ENCODE peak calls at places on chromosome 18, in seven cellular contexts. One of them, this sample, is unnamed.
A peak's percentile ranks its signal among the peaks of the same experiment; 100 is the strongest.

GRCh38 chr18:10689231-10689953 is 163.6 kb downstream of the NAPG start:
- DNase-seq in GM20000: no peak
- DNase-seq in fibroblast of pulmonary artery: peak; percentile 5
- DNase-seq in chondrocyte: no peak
- DNase-seq in GM23338: no peak
- DNase-seq in astrocyte of the cerebellum: no peak
- DNase-seq in neural progenitor cell: no peak
- DNase-seq in this sample: no peak

GRCh38 chr18:80034852-80035406 is 695 bp downstream of the RBFA start:
- DNase-seq in astrocyte of the cerebellum: no peak
- DNase-seq in neural progenitor cell: peak; percentile 20
- DNase-seq in GM23338: no peak
- DNase-seq in fibroblast of pulmonary artery: peak; percentile 3
- DNase-seq in chondrocyte: no peak
- DNase-seq in GM20000: no peak
- DNase-seq in this sample: no peak

GRCh38 chr18:45589559-45590041 is 25.7 kb upstream of the SLC14A2 start:
- DNase-seq in GM20000: no peak
- DNase-seq in GM23338: peak; percentile 56
- DNase-seq in fibroblast of pulmonary artery: peak; percentile 64
- DNase-seq in chondrocyte: no peak
- DNase-seq in astrocyte of the cerebellum: peak; percentile 96
- DNase-seq in neural progenitor cell: peak; percentile 24
- DNase-seq in this sample: no peak

GRCh38 chr18:48949606-48950535 is 894 bp downstream of the SMAD7 start:
- DNase-seq in neural progenitor cell: peak; percentile 81
- DNase-seq in astrocyte of the cerebellum: no peak
- DNase-seq in fibroblast of pulmonary artery: peak; percentile 45
- DNase-seq in GM20000: peak; percentile 75
- DNase-seq in chondrocyte: no peak
- DNase-seq in GM23338: peak; percentile 90
- DNase-seq in this sample: no peak

GRCh38 chr18:69844656-69845055 is 103.0 kb downstream of the CD226 start:
- DNase-seq in neural progenitor cell: no peak
- DNase-seq in GM20000: no peak
- DNase-seq in astrocyte of the cerebellum: no peak
- DNase-seq in fibroblast of pulmonary artery: no peak
- DNase-seq in chondrocyte: no peak
- DNase-seq in GM23338: no peak
- DNase-seq in this sample: no peak

GRCh38 chr18:61618816-61619215 is 274.0 kb downstream of the RNF152 start:
- DNase-seq in GM20000: no peak
- DNase-seq in fibroblast of pulmonary artery: no peak
- DNase-seq in GM23338: no peak
- DNase-seq in neural progenitor cell: no peak
- DNase-seq in chondrocyte: no peak
- DNase-seq in astrocyte of the cerebellum: no peak
- DNase-seq in this sample: no peak

GRCh38 chr18:48153641-48154481 is 223.4 kb upstream of the SMAD2 start:
- DNase-seq in neural progenitor cell: no peak
- DNase-seq in fibroblast of pulmonary artery: peak; percentile 78
- DNase-seq in chondrocyte: no peak
- DNase-seq in GM23338: no peak
- DNase-seq in GM20000: no peak
- DNase-seq in astrocyte of the cerebellum: peak; percentile 35
- DNase-seq in this sample: no peak

GRCh38 chr18:12308386-12309100 is 502 bp downstream of the TUBB6 start:
- DNase-seq in chondrocyte: no peak
- DNase-seq in GM23338: peak; percentile 83
- DNase-seq in neural progenitor cell: peak; percentile 87
- DNase-seq in GM20000: peak; percentile 87
- DNase-seq in astrocyte of the cerebellum: peak; percentile 47
- DNase-seq in fibroblast of pulmonary artery: peak; percentile 92
- DNase-seq in this sample: no peak

GRCh38 chr18:3728704-3729437 is 278.9 kb downstream of the TGIF1 start:
- DNase-seq in astrocyte of the cerebellum: no peak
- DNase-seq in fibroblast of pulmonary artery: no peak
- DNase-seq in neural progenitor cell: no peak
- DNase-seq in GM23338: no peak
- DNase-seq in chondrocyte: no peak
- DNase-seq in GM20000: no peak
- DNase-seq in this sample: no peak

GRCh38 chr18:32930695-32931301 is 158.0 kb upstream of the KLHL14 start:
- DNase-seq in GM20000: peak; percentile 57
- DNase-seq in astrocyte of the cerebellum: no peak
- DNase-seq in fibroblast of pulmonary artery: peak; percentile 68
- DNase-seq in neural progenitor cell: peak; percentile 49
- DNase-seq in chondrocyte: no peak
- DNase-seq in GM23338: peak; percentile 71
- DNase-seq in this sample: no peak

GRCh38 chr18:26089247-26090129 is 925 bp downstream of the SS18 start:
- DNase-seq in fibroblast of pulmonary artery: peak; percentile 46
- DNase-seq in chondrocyte: no peak
- DNase-seq in neural progenitor cell: peak; percentile 52
- DNase-seq in GM23338: peak; percentile 41
- DNase-seq in GM20000: no peak
- DNase-seq in astrocyte of the cerebellum: peak; percentile 8
- DNase-seq in this sample: no peak

GRCh38 chr18:3649559-3650426 is 199.8 kb downstream of the TGIF1 start:
- DNase-seq in astrocyte of the cerebellum: peak; percentile 49
- DNase-seq in GM23338: no peak
- DNase-seq in neural progenitor cell: no peak
- DNase-seq in fibroblast of pulmonary artery: peak; percentile 82
- DNase-seq in GM20000: no peak
- DNase-seq in chondrocyte: no peak
- DNase-seq in this sample: no peak

GRCh38 chr18:65753520-65753919 is 2.7 kb downstream of the CDH7 start:
- DNase-seq in astrocyte of the cerebellum: peak; percentile 18
- DNase-seq in chondrocyte: no peak
- DNase-seq in GM23338: peak; percentile 86
- DNase-seq in GM20000: no peak
- DNase-seq in neural progenitor cell: peak; percentile 85
- DNase-seq in fibroblast of pulmonary artery: peak; percentile 1
- DNase-seq in this sample: peak; percentile 55
- TF ChIP-seq CTCF in astrocyte of the cerebellum: peak; percentile 60
- TF ChIP-seq CTCF in chondrocyte: peak; percentile 69
- TF ChIP-seq CTCF in GM23338: peak; percentile 67
- TF ChIP-seq CTCF in GM20000: peak; percentile 11
- TF ChIP-seq CTCF in neural progenitor cell: peak; percentile 77
- TF ChIP-seq CTCF in fibroblast of pulmonary artery: peak; percentile 5
- TF ChIP-seq CTCF in this sample: peak; percentile 53

GRCh38 chr18:22930089-22930713 is 2.9 kb upstream of the RBBP8 start:
- DNase-seq in fibroblast of pulmonary artery: peak; percentile 79
- DNase-seq in chondrocyte: no peak
- DNase-seq in neural progenitor cell: peak; percentile 85
- DNase-seq in GM20000: peak; percentile 68
- DNase-seq in astrocyte of the cerebellum: peak; percentile 49
- DNase-seq in GM23338: peak; percentile 90
- DNase-seq in this sample: peak; percentile 28
- TF ChIP-seq CTCF in fibroblast of pulmonary artery: peak; percentile 88
- TF ChIP-seq CTCF in chondrocyte: peak; percentile 88
- TF ChIP-seq CTCF in neural progenitor cell: peak; percentile 87
- TF ChIP-seq CTCF in GM20000: peak; percentile 61
- TF ChIP-seq CTCF in astrocyte of the cerebellum: peak; percentile 90
- TF ChIP-seq CTCF in GM23338: peak; percentile 86
- TF ChIP-seq CTCF in this sample: peak; percentile 74

GRCh38 chr18:27240383-27240782 is 55.3 kb upstream of the CHST9 start:
- DNase-seq in chondrocyte: no peak
- DNase-seq in GM20000: no peak
- DNase-seq in GM23338: no peak
- DNase-seq in fibroblast of pulmonary artery: no peak
- DNase-seq in neural progenitor cell: no peak
- DNase-seq in astrocyte of the cerebellum: no peak
- DNase-seq in this sample: no peak
- TF ChIP-seq CTCF in chondrocyte: no peak
- TF ChIP-seq CTCF in GM20000: no peak
- TF ChIP-seq CTCF in GM23338: no peak
- TF ChIP-seq CTCF in fibroblast of pulmonary artery: no peak
- TF ChIP-seq CTCF in neural progenitor cell: no peak
- TF ChIP-seq CTCF in astrocyte of the cerebellum: no peak
- TF ChIP-seq CTCF in this sample: no peak

DNA sequence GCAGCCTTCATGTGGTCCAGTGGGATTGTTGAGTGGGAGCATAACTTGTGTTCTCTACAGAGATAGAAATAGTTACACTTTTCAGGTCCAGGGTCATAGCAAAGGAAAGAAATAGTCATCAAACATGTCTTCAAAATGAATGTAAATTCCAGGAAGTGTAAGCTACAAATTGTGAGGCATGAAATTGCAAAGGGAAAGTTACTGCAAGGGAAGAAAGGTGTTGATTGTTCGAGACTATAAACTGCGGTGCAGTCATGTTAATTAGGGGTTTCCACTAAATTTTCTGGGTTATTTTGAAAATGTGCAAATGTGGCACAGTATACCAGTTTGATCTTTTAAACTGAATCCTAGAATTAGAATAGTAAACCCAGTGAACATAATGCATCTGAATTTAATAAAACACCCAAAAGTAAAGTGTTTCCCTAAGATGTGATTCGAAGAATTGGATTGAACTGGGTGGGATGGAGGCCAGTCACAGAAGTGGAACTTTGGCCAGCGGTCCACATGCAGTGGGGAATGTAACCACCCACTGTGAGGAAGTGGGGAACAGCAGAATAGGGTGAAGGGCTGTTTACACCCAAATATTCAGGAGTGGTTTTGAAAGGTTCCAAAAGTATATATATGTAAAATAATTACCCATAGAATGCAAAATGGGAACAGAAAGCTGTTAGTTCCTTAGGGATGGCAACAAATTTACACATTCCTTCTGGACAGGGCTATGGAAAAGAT is 126.5 kb upstream of the CCDC68 start:
- DNase-seq in chondrocyte: no peak
- DNase-seq in neural progenitor cell: no peak
- DNase-seq in GM23338: no peak
- DNase-seq in astrocyte of the cerebellum: no peak
- DNase-seq in GM20000: no peak
- DNase-seq in fibroblast of pulmonary artery: no peak
- DNase-seq in this sample: no peak
- TF ChIP-seq CTCF in chondrocyte: no peak
- TF ChIP-seq CTCF in neural progenitor cell: no peak
- TF ChIP-seq CTCF in GM23338: no peak
- TF ChIP-seq CTCF in astrocyte of the cerebellum: no peak
- TF ChIP-seq CTCF in GM20000: no peak
- TF ChIP-seq CTCF in fibroblast of pulmonary artery: no peak
- TF ChIP-seq CTCF in this sample: no peak

DNA sequence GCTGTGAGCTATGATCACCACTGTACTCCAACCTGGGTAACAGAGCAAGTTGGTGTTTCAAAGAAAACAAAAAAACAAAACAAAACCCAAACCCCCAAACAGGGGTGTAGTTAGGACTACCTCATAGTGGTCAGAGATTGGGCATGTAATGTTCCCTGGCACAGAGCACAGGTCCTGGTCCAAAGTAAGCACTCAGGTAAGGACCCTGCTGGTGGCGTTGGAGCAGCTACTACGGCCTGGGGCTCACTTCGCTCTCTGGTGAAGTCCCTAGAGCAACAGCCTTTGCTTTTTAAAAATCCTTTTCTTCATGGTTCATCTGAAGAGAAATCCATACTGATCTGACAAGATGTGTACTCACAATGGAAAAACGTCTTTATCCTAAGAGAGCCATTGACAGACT is 130.4 kb downstream of the ZNF236 start:
- DNase-seq in fibroblast of pulmonary artery: no peak
- DNase-seq in astrocyte of the cerebellum: no peak
- DNase-seq in GM23338: no peak
- DNase-seq in neural progenitor cell: no peak
- DNase-seq in chondrocyte: no peak
- DNase-seq in GM20000: no peak
- DNase-seq in this sample: no peak
- TF ChIP-seq CTCF in fibroblast of pulmonary artery: no peak
- TF ChIP-seq CTCF in astrocyte of the cerebellum: no peak
- TF ChIP-seq CTCF in GM23338: no peak
- TF ChIP-seq CTCF in neural progenitor cell: no peak
- TF ChIP-seq CTCF in chondrocyte: no peak
- TF ChIP-seq CTCF in GM20000: no peak
- TF ChIP-seq CTCF in this sample: no peak

DNA sequence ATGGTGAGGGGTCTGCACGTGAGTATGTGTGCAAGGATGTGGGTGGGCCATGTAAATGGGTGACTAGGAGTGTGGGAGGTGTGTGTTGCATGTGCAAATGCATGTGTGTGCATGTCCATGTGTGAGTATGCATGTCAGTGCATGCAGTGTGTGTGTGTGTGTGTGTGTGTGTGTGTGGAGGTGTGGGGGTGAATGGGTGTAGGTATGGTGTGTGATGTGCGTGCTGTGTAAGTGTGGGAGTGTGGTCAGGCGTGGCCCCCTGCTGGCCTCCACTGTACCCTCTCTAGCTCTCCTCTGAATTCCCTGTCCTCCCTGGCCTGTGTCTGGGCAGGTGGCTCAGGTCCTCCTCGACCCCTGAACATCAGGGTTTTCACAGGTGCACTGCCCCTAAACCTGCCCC is 230.3 kb downstream of the CELF4 start:
- DNase-seq in neural progenitor cell: peak; percentile 33
- DNase-seq in fibroblast of pulmonary artery: peak; percentile 25
- DNase-seq in GM20000: no peak
- DNase-seq in GM23338: no peak
- DNase-seq in chondrocyte: no peak
- DNase-seq in astrocyte of the cerebellum: no peak
- DNase-seq in this sample: peak; percentile 81
- TF ChIP-seq CTCF in neural progenitor cell: peak; percentile 38
- TF ChIP-seq CTCF in fibroblast of pulmonary artery: peak; percentile 35
- TF ChIP-seq CTCF in GM20000: no peak
- TF ChIP-seq CTCF in GM23338: no peak
- TF ChIP-seq CTCF in chondrocyte: peak; percentile 68
- TF ChIP-seq CTCF in astrocyte of the cerebellum: peak; percentile 12
- TF ChIP-seq CTCF in this sample: peak; percentile 30